ENCODE peak calls at places on chromosomes 12 and 14, in four cellular contexts. Y is body of pancreas, W is heart right ventricle, Q is GM13977. E is an unnamed sample.

GRCh38 chr14:104373855-104374717 is 205.5 kb upstream of the C14orf180 start:
- DNase-seq in Y (no peak), W (no peak), Q (no peak), E (no peak)

GRCh38 chr12:27573972-27574371 is 50.0 kb downstream of the PPFIBP1 start:
- DNase-seq in W (no peak), Y (no peak), Q (no peak), E (no peak)

GRCh38 chr12:90575995-90576394 is 379.0 kb downstream of the CCER1 start:
- DNase-seq in Y (no peak), Q (no peak), W (no peak), E (no peak)

GRCh38 chr12:52238206-52238840 is 5.3 kb downstream of the KRT7 start:
- DNase-seq in W (no peak), Q (no peak), Y (no peak), E (no peak)

GRCh38 chr12:131065279-131065678 is 111.6 kb downstream of the ADGRD1 start:
- DNase-seq in Q (no peak), W (no peak), Y (no peak), E (no peak)

GRCh38 chr14:46048127-46048526 is 603.5 kb downstream of the RPL10L start:
- DNase-seq in Q (no peak), Y (peak; percentile 6), W (no peak), E (peak; percentile 27)

GRCh38 chr14:30874120-30874998 is at the start of gene COCH:
- DNase-seq in W (peak; percentile 17), Y (peak; percentile 72), Q (peak; percentile 88), E (no peak)

GRCh38 chr14:56185991-56186390 is 67.8 kb downstream of the PELI2 start:
- DNase-seq in W (no peak), Y (peak; percentile 81), Q (no peak), E (no peak)

GRCh38 chr14:52834440-52834842 is 43.0 kb upstream of the GNPNAT1 start:
- DNase-seq in W (no peak), Y (no peak), Q (no peak), E (no peak)

DNA sequence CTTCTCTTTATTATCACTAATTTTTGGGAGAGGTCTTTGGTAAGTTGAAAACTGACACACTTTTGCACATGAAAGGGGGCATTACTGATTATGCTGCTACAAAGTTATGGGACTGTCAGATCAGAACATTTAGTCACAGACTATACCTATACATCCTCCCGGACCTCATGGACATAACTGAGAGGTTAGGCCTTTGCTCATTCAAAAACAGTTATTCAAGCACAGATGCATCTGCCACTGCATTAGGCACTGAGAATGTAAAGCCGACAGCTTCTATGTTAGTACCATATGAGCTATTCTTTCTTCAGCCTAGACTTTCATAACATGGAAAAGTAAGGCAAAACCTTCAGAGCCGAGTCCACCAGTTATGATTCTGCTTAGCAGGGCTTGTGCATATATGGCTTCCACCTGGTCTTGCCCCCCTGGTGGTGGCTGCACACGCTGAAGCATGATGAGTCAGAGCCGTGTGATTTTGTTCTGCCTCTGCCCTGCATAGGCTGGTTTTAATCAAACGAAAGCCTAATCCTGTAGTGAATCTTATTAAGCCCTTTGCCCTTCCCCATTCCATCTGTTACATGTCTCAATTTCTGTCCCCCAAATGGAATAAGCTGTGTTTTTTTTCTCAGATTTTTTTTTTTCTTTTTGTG is 21.8 kb upstream of the RNU6-8 start:
- DNase-seq in Q (no peak), W (peak; percentile 30), Y (peak; percentile 52), E (no peak)
- TF ChIP-seq CTCF in Q (peak; percentile 6), W (peak; percentile 33), Y (peak; percentile 48), E (peak; percentile 22)

DNA sequence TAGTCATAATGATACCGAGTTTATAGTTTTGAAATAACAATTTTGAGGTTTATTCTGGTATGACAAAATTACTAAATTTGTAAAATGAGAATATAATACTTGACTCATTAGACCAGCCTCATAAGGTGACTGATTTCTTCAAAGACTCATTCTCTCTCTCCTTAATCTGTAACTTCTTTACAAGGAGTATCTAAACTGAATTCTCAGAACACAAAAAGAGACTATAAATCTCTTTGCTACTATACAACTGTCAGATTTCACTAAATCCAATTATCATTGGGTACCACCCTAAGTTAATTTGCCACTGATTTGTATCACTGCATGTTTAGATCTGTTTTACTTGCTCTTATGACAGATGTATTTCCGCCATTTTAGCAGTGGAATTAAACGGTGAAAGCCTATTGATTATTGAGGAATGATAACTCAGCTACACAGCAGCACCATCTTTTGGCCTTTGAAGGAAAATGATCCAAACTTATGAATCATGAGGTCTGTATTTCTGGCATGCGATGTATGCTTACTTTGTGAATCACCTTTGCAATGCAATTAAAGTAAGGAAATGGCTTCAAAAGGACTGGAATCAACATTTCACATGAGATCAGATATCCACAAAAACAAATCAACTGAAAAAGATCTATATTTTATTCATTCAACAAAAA is 161.2 kb downstream of the RERGL start:
- DNase-seq in W (no peak), Q (no peak), Y (no peak), E (peak; percentile 1)
- TF ChIP-seq CTCF in W (no peak), Q (no peak), Y (no peak), E (peak; percentile 34)

DNA sequence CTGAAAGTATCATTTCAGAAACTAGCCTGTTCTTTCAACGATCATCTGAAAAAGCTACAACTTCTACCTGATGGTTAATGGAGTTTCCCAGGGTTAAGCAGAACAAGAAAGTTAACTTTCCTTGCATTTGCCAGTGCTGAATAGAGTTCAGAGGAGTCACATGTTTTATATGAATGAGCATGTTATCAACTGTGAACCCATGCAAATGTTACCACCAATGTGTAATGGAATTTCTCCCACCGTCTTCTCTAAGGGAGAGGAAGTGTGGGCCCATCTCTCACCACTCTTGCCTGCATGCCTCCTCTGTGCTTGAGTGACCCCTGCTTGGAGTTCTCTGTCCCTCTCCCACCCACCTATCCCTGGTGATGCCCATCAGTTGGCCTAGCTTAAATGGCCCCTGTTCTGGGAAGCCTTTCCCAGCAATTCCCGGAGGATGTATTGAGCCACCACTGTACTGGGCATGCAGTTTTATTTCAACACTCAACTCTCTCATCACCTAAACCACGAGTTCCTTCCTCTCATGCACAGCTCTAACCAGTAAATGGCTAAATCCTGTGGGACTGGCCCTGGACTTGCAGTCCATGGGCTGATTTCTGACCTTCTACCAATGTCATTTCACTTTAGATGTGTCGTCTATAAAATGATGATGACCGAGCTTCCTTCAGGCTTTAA is 159.8 kb downstream of the RPAP3 start:
- DNase-seq in Y (no peak), W (no peak), Q (no peak), E (no peak)
- TF ChIP-seq CTCF in Y (no peak), W (no peak), Q (no peak), E (no peak)

DNA sequence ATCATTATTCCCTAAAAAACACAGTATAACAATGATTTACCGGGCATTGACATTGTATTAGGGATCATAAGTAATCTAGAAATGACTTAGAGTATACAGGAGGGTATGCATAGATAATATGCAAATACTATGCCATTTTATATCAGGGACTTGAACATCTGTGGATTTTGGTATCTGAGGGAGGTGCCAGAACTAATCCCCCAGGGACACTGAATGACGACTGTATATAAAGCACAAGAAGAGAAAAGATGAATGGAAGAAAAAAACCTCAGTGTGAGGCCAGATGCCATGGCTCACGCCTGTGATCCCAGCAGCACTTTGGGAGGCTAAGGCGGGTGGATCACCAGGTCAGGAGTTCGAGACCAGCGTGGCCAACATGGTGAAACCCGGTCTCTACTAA is 25.5 kb upstream of the COX6A1 start:
- DNase-seq in Q (no peak), Y (no peak), W (no peak), E (no peak)
- TF ChIP-seq CTCF in Q (no peak), Y (no peak), W (no peak), E (no peak)

GRCh38 chr12:98698603-98699463 is 53.7 kb downstream of the APAF1 start:
- DNase-seq in Y (peak; percentile 83), W (peak; percentile 44), Q (peak; percentile 36), E (peak; percentile 73)
- TF ChIP-seq CTCF in Y (peak; percentile 73), W (peak; percentile 71), Q (peak; percentile 50), E (peak; percentile 66)

GRCh38 chr14:76489667-76490066 is 113.7 kb downstream of the ESRRB start:
- DNase-seq in Y (no peak), Q (no peak), W (no peak), E (no peak)
- TF ChIP-seq CTCF in Y (no peak), Q (no peak), W (no peak), E (no peak)

GRCh38 chr14:100236873-100237272 is 2.1 kb upstream of the YY1 start:
- DNase-seq in W (no peak), Q (no peak), Y (no peak), E (no peak)

GRCh38 chr14:100238419-100239199 is at the start of gene YY1:
- DNase-seq in Y (peak; percentile 100), Q (peak; percentile 99), W (peak; percentile 99), E (peak; percentile 88)

GRCh38 chr14:100237735-100238418 is 1.1 kb upstream of the YY1 start:
- DNase-seq in W (peak; percentile 70), Q (peak; percentile 60), Y (peak; percentile 64), E (no peak)

GRCh38 chr14:100230361-100230760 is 8.6 kb upstream of the YY1 start:
- DNase-seq in W (no peak), Q (no peak), Y (no peak), E (no peak)

GRCh38 chr14:100234511-100234910 is 4.4 kb upstream of the YY1 start:
- DNase-seq in W (no peak), Y (no peak), Q (no peak), E (no peak)
- TF ChIP-seq CTCF in W (no peak), Y (no peak), Q (no peak), E (no peak)

GRCh38 chr12:19574606-19575005 is 135.3 kb downstream of the AEBP2 start:
- DNase-seq in Q (no peak), Y (no peak), W (no peak), E (no peak)
- TF ChIP-seq CTCF in Q (peak; percentile 4), Y (no peak), W (no peak), E (no peak)

E was measured in LNCaP clone FGC.